ENCODE peak calls at places on chromosomes 16 and 17, in four cellular contexts. J is HepG2, B is SK-N-SH, Y is K562. R is an unnamed sample.
A peak's percentile ranks its signal among the peaks of the same experiment; 100 is the strongest.

GRCh38 chr16:71723537-71724319 is 773 bp downstream of the PHLPP2 start:
- DNase-seq in J (peak; percentile 49), B (peak; percentile 97), Y (peak; percentile 94), R (peak; percentile 74)

GRCh38 chr16:1862394-1862793 is 9.6 kb downstream of the MEIOB start:
- DNase-seq in J (no peak), Y (no peak), B (no peak), R (no peak)

GRCh38 chr16:84284168-84284722 is 10.4 kb upstream of the WFDC1 start:
- DNase-seq in J (peak; percentile 48), Y (peak; percentile 22), B (peak; percentile 70), R (peak; percentile 55)

GRCh38 chr17:1108560-1108809 is 71.3 kb downstream of the ABR start:
- DNase-seq in B (no peak), Y (no peak), J (no peak), R (peak; percentile 46)

GRCh38 chr17:35373984-35374765 is 754 bp upstream of the SLFN11 start:
- DNase-seq in B (peak; percentile 34), Y (no peak), J (no peak), R (peak; percentile 41)

GRCh38 chr17:78546476-78546875 is 30.7 kb downstream of the DNAH17 start:
- DNase-seq in B (no peak), Y (no peak), J (no peak), R (no peak)

GRCh38 chr17:83010323-83011200 is 68.8 kb upstream of the METRNL start:
- DNase-seq in B (peak; percentile 33), J (no peak), Y (no peak), R (no peak)

GRCh38 chr16:51156836-51157235 is 5.8 kb upstream of the SALL1 start:
- DNase-seq in Y (no peak), B (no peak), J (no peak), R (no peak)

GRCh38 chr16:83533193-83533592 is 274.6 kb upstream of the HSBP1 start:
- DNase-seq in B (no peak), Y (no peak), J (no peak), R (no peak)

GRCh38 chr17:50394711-50395110 is 2.6 kb downstream of the LRRC59 start:
- DNase-seq in J (no peak), B (no peak), Y (no peak), R (no peak)
- TF ChIP-seq MAX in J (no peak), B (no peak), Y (no peak), R (no peak)

DNA sequence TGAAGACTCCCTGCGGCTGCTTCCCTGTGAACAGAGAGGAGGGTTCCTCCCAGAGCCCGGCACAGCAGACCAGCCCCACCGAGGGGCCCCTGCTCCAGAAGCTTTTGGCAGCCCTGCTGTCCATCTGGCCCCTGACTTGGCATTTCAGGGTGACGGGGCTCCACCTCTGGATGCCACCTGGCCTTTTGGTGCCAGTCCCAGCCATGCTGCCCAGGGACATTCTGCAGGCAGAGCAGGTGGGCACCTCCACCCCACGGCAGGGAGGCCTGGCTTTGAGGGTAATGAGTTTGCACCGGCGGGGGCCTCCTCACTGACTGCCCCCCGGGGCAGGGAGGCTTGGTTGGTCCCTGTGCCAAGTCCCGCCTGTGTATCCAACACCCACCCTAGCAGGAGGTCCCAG is 20.3 kb upstream of the ZFPM1 start:
- DNase-seq in Y (no peak), B (no peak), J (no peak), R (no peak)
- TF ChIP-seq FOXJ3 in Y (no peak), B (no peak), J (no peak), R (no peak)

GRCh38 chr16:19598805-19599204 is 43.3 kb downstream of the VPS35L start:
- DNase-seq in B (no peak), J (no peak), Y (no peak), R (no peak)
- TF ChIP-seq CTCF in B (no peak), J (no peak), Y (no peak), R (no peak)

GRCh38 chr17:67570797-67571196 is 146.9 kb upstream of the NOL11 start:
- DNase-seq in J (no peak), Y (no peak), B (no peak), R (no peak)
- TF ChIP-seq MAX in J (no peak), Y (no peak), B (no peak), R (no peak)

DNA sequence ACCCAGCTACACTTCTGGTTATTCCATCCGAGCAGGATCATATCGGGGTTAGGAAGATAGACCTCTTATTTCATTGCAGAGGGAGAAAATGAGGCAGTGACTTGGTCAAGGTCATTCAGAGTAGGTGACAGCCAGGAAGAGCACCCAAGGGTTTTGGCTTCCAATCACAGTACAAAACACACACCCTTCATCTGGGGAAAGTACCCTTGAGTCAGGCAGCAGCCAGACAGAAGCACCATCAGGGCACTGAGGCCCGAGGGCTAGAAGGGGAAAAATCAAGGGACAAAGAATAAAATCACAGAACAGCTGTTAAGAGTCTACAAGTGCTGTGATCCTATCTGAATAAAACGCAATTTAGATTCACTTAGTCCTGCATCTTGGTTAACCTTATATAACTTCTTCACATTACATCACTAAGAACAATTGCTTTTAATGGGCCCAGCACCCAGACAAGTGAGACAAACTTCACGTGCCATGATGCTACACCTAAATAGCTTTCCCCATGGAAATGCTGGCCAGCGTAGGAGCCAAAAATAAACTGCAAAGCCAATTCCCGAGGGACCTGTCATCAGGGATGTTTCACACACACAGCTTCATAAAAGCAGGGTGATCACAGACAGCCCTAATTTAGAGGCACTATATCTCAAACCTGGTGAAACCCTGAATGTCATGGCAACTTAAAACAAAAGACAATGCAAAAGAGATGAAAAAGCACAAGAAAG is 4.9 kb downstream of the UBE2O start:
- DNase-seq in B (peak; percentile 41), Y (no peak), J (no peak), R (no peak)
- TF ChIP-seq FOXJ3 in B (no peak), Y (no peak), J (no peak), R (no peak)

GRCh38 chr16:62256406-62256805 is 220.2 kb upstream of the CDH8 start:
- DNase-seq in Y (no peak), B (peak; percentile 7), J (no peak), R (no peak)
- TF ChIP-seq CTCF in Y (no peak), B (peak; percentile 60), J (no peak), R (peak; percentile 51)

GRCh38 chr17:40827746-40828453 is 5.5 kb upstream of the KRT10 start:
- DNase-seq in B (no peak), Y (peak; percentile 87), J (no peak), R (no peak)
- TF ChIP-seq MAX in B (no peak), Y (peak; percentile 31), J (no peak), R (no peak)

DNA sequence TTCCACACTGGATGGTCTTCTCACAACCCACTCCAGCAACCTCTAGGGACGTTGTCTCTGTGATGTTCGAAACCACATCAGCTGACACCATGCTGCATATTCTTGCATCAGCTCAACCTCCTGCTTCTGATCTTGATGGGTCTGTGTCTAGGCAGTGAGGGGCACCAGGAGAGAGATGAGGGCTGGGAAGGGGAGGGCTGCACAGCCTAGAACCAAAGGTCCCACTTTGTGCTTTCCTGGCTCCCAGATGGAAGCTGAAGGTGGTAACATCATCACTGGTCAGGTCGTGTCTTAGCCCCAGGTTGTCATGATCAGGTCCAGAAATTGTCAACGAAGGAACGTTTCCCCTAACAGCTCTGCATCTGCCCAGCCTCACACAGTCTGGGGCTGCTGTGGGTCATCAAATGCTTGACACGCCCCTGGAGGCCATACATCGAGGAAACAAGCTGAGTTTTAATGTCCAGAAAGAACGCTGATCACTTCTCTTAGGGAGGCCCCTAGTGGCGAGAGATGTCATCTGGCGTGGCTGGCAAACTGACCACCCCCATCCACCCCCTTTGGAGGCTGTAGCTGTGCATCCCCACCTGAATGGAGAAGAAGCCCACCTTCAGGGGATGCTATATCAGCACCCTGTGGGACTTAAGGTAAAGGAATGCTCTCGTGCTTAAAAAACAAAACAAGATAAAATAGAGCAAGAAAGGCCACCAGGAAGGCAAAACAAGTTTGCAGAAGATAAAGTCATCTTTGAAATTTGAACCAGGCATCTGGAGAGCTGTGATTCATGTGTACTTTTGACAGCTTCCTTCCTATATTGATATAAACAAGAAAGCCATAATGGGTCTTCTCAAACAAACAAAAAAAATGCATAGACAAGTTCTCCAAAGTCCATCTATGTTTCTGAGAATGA is 58.3 kb downstream of the WIPI1 start:
- DNase-seq in J (peak; percentile 91), B (peak; percentile 86), Y (peak; percentile 77), R (peak; percentile 75)
- TF ChIP-seq FOXJ3 in J (no peak), B (no peak), Y (no peak), R (no peak)

DNA sequence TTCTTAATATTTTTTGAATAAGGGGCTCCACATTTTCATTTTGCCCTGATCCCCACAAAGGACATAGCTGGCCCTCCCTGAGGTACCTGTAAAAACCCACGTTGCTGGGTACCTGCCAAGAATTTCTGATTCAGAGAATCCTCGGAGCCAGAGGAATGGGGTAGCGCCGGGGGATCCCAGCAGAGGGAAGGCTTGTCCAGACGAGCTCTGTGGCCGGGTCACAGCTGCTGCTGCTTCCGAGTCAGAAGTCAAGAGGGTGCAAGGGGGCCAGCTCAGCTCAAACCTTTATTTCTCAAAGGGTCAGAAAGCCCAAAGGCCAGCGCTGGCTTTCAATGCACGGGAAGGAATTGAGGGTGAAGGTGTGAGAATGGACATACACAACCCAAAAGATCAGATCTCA is 68.9 kb upstream of the SDK2 start:
- DNase-seq in B (no peak), J (no peak), Y (no peak), R (peak; percentile 48)
- TF ChIP-seq CTCF in B (no peak), J (peak; percentile 15), Y (no peak), R (no peak)

DNA sequence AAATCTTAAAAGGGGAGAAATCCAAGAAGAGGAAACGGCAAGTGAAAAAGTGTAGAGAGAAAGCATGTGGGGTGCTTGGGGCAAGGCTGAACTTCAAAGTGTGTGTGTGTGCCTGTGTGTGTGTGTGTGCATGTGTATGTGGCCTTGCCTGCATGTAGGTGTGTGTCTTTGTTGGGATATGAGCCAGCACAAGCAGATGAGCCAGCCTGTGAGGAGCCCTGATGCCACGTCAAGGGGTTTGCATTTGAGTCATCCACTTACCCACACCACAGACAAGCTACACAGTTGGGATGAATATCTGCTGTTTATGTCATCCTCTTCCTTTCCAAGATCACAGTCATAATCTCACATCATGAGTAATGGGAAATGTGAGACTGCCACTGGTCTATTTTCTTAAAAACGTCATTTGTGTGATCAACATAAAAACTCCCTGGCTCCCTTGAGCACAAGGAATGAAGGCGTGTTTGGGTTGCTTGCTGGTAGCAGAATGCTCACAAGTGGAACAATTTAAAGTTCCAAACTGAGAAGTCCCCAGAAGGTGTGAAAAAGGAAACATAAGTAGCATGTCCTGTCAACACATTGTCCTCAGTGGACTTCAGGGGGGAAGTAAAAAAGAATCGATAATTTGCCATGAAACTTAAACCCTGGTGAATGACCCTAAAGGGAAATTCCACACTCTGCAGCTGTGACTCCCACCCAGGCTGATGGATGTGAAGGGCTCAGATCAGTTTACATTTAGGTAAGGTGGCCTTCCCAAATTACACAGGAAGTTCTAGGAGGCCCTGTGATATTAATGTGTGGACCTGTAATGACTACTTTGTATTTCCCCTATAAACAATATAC is 14.7 kb downstream of the KCTD19 start:
- DNase-seq in B (peak; percentile 21), J (peak; percentile 28), Y (no peak), R (no peak)
- TF ChIP-seq MAX in B (peak; percentile 78), J (no peak), Y (no peak), R (no peak)

R was measured in WTC11.